ENCODE peak calls at places on chromosomes 4 and X, in five cellular contexts. One of them, this sample, is unnamed.

GRCh38 chr4:123114915-123115756 is 192.7 kb upstream of the NUDT6 start:
- DNase-seq in GM23338: peak; percentile 45
- DNase-seq in GM23248: no peak
- DNase-seq in HCT116: no peak
- DNase-seq in MM.1S: no peak
- DNase-seq in this sample: no peak

GRCh38 chr4:156295676-156296075 is 342.0 kb upstream of the CTSO start:
- DNase-seq in GM23338: no peak
- DNase-seq in GM23248: peak; percentile 41
- DNase-seq in HCT116: no peak
- DNase-seq in MM.1S: no peak
- DNase-seq in this sample: no peak

GRCh38 chr4:89216866-89217265 is 90.7 kb downstream of the GPRIN3 start:
- DNase-seq in GM23338: no peak
- DNase-seq in GM23248: no peak
- DNase-seq in HCT116: no peak
- DNase-seq in MM.1S: no peak
- DNase-seq in this sample: no peak

GRCh38 chr4:122663814-122664610 is 43.1 kb upstream of the IL21 start:
- DNase-seq in GM23338: no peak
- DNase-seq in GM23248: peak; percentile 69
- DNase-seq in HCT116: no peak
- DNase-seq in MM.1S: no peak
- DNase-seq in this sample: no peak

GRCh38 chr4:108611360-108611759 is 9.0 kb upstream of the RPL34 start:
- DNase-seq in GM23338: no peak
- DNase-seq in GM23248: peak; percentile 60
- DNase-seq in HCT116: no peak
- DNase-seq in MM.1S: no peak
- DNase-seq in this sample: peak; percentile 39

GRCh38 chr4:74365761-74366160 is 816 bp downstream of the EREG start:
- DNase-seq in GM23338: peak; percentile 54
- DNase-seq in GM23248: peak; percentile 23
- DNase-seq in HCT116: no peak
- DNase-seq in MM.1S: no peak
- DNase-seq in this sample: peak; percentile 31

GRCh38 chrX:153871946-153872878 is 13.8 kb downstream of the L1CAM start:
- DNase-seq in GM23338: no peak
- DNase-seq in GM23248: no peak
- DNase-seq in HCT116: no peak
- DNase-seq in MM.1S: no peak
- DNase-seq in this sample: no peak

GRCh38 chr4:17494258-17494657 is 17.6 kb downstream of the QDPR start:
- DNase-seq in GM23338: no peak
- DNase-seq in GM23248: peak; percentile 82
- DNase-seq in HCT116: no peak
- DNase-seq in MM.1S: no peak
- DNase-seq in this sample: peak; percentile 72

GRCh38 chr4:111113591-111113990 is 490.7 kb upstream of the PITX2 start:
- DNase-seq in GM23338: no peak
- DNase-seq in GM23248: no peak
- DNase-seq in HCT116: no peak
- DNase-seq in MM.1S: no peak
- DNase-seq in this sample: no peak

GRCh38 chr4:38804654-38805295 is at the start of gene TLR1:
- DNase-seq in GM23338: peak; percentile 27
- DNase-seq in GM23248: peak; percentile 56
- DNase-seq in HCT116: peak; percentile 18
- DNase-seq in MM.1S: peak; percentile 78
- DNase-seq in this sample: peak; percentile 46

GRCh38 chr4:70901607-70901983 is 574 bp upstream of the MOB1B start:
- DNase-seq in GM23338: no peak
- DNase-seq in GM23248: no peak
- DNase-seq in HCT116: no peak
- DNase-seq in MM.1S: peak; percentile 8
- DNase-seq in this sample: no peak

GRCh38 chr4:171646984-171647383 is 166.2 kb upstream of the GALNTL6 start:
- DNase-seq in GM23338: no peak
- DNase-seq in GM23248: no peak
- DNase-seq in HCT116: no peak
- DNase-seq in MM.1S: no peak
- DNase-seq in this sample: no peak

GRCh38 chr4:171639540-171639939 is 173.7 kb upstream of the GALNTL6 start:
- DNase-seq in GM23338: no peak
- DNase-seq in GM23248: no peak
- DNase-seq in HCT116: no peak
- DNase-seq in MM.1S: peak; percentile 75
- DNase-seq in this sample: no peak

GRCh38 chr4:171648926-171649325 is 164.3 kb upstream of the GALNTL6 start:
- DNase-seq in GM23338: peak; percentile 10
- DNase-seq in GM23248: no peak
- DNase-seq in HCT116: no peak
- DNase-seq in MM.1S: no peak
- DNase-seq in this sample: no peak

GRCh38 chr4:171650543-171650942 is 162.7 kb upstream of the GALNTL6 start:
- DNase-seq in GM23338: peak; percentile 38
- DNase-seq in GM23248: no peak
- DNase-seq in HCT116: no peak
- DNase-seq in MM.1S: no peak
- DNase-seq in this sample: no peak

DNA sequence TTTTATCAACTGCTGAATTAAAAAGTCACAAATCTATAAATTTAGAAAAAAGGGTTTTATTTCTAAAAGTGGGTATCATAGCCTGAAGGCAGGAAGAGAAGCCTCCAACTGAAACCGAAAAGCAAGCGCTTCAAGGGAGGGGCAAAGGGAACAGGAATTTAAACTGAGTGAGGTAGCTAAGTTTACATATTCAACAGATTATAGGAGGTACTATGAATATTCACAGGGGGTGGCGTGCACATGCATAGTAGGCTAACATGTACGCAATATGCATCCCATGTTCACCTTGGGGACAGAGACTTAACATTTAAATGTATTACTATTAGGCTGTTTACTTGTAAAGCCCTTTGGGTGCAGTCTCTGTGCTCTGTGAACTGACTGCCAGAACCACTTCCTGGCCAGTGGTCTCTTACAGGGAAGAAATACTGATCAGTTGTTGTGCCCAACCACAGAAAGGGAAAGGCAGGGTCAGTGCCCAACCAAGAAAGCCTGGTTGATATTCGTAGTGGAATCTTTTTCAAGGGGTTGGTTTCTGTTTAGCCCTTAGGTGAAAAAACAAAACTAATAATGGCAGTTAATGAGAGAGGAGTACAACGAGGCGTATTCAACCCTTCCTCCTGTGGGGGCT is 168.7 kb upstream of the GALNTL6 start:
- DNase-seq in GM23338: peak; percentile 51
- DNase-seq in GM23248: no peak
- DNase-seq in HCT116: no peak
- DNase-seq in MM.1S: peak; percentile 86
- DNase-seq in this sample: no peak
- TF ChIP-seq EZH2phosphoT487 in GM23338: no peak
- TF ChIP-seq EZH2phosphoT487 in GM23248: no peak
- TF ChIP-seq EZH2phosphoT487 in HCT116: no peak
- TF ChIP-seq EZH2phosphoT487 in MM.1S: peak; percentile 71
- TF ChIP-seq EZH2phosphoT487 in this sample: no peak

DNA sequence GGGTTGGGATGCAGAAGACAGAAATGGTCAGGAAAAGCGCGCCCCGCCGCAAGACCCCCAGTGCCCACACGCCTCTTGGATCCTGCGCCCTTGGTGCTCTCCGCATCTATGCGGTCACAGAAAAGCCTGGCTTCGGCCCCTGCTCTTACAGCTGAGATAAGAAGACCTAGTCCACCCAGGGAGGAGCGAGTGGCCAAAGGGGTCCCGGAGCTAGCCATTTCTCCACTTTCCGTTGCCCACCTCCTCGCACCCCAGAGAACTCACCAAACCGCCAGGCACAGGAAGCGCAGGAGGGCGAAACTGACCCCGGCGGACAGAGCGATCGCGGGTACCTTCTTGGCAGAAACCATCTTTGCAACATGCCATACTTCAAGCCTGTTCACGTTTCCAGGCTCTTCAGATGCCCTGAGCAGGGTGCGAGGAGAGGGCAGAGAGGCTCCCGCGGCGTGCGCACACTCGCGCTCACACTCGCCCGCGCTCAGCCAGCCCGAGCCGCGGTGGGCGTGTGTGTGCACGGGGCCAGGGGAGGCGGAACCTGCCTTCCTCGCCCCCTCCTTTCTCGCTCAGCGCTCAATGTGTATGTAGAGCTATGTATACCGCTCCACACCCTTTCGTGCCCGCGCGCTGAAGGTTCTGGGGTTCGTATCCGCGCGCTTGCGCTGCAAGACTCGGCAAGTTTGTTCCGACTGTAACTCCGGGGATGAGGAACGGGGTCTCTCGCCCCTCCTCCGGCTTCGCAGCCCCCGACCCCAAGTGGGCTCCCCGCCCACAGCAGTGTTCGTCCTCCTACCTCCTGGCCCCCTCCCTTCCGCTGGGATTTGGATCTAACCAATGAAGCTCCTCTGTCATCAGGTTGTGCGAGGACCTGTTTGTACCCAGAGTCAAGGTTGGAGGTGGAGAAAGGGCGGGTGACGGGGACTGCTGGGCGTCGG is at the start of gene GABRA4:
- DNase-seq in GM23338: peak; percentile 67
- DNase-seq in GM23248: peak; percentile 0
- DNase-seq in HCT116: no peak
- DNase-seq in MM.1S: no peak
- DNase-seq in this sample: peak; percentile 26
- TF ChIP-seq EZH2 in GM23338: peak; percentile 62
- TF ChIP-seq EZH2 in GM23248: no peak
- TF ChIP-seq EZH2 in HCT116: no peak
- TF ChIP-seq EZH2 in MM.1S: no peak
- TF ChIP-seq EZH2 in this sample: peak; percentile 77

GRCh38 chr4:136412708-136413107 is 1119.6 kb downstream of the PCDH18 start:
- DNase-seq in GM23338: no peak
- DNase-seq in GM23248: no peak
- DNase-seq in HCT116: no peak
- DNase-seq in MM.1S: no peak
- DNase-seq in this sample: no peak
- TF ChIP-seq EZH2phosphoT487 in GM23338: no peak
- TF ChIP-seq EZH2phosphoT487 in GM23248: no peak
- TF ChIP-seq EZH2phosphoT487 in HCT116: no peak
- TF ChIP-seq EZH2phosphoT487 in MM.1S: no peak
- TF ChIP-seq EZH2phosphoT487 in this sample: no peak

GRCh38 chrX:140510895-140511295 is 6.0 kb upstream of the SOX3 start:
- DNase-seq in GM23338: peak; percentile 39
- DNase-seq in GM23248: no peak
- DNase-seq in HCT116: no peak
- DNase-seq in MM.1S: no peak
- DNase-seq in this sample: no peak
- TF ChIP-seq EZH2 in GM23338: peak; percentile 17
- TF ChIP-seq EZH2 in GM23248: no peak
- TF ChIP-seq EZH2 in HCT116: no peak
- TF ChIP-seq EZH2 in MM.1S: no peak
- TF ChIP-seq EZH2 in this sample: no peak

DNA sequence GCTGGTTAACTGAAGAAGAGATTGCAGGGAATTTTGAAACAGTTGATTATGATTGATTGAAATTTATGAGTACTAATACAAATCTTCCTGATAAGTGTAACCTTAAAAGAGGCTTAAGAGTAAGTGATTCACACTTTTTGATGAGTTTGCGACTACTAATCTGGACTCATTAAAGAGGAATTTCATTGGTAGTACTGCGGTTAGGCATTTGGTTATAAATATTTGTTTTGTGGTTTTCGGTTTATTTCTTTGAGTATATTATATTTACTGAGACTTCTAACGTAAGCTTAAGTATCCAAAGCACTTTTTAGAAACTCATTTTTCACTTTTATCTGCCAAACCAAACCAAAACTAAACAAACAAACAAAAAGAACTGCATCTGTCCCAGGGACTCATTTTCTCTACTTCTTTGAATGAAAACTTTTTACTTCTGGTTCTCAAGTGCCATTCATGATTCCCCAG is 20.7 kb downstream of the SLIT2 start:
- DNase-seq in GM23338: no peak
- DNase-seq in GM23248: peak; percentile 62
- DNase-seq in HCT116: no peak
- DNase-seq in MM.1S: no peak
- DNase-seq in this sample: no peak
- TF ChIP-seq EZH2phosphoT487 in GM23338: no peak
- TF ChIP-seq EZH2phosphoT487 in GM23248: peak; percentile 75
- TF ChIP-seq EZH2phosphoT487 in HCT116: no peak
- TF ChIP-seq EZH2phosphoT487 in MM.1S: no peak
- TF ChIP-seq EZH2phosphoT487 in this sample: no peak

DNA sequence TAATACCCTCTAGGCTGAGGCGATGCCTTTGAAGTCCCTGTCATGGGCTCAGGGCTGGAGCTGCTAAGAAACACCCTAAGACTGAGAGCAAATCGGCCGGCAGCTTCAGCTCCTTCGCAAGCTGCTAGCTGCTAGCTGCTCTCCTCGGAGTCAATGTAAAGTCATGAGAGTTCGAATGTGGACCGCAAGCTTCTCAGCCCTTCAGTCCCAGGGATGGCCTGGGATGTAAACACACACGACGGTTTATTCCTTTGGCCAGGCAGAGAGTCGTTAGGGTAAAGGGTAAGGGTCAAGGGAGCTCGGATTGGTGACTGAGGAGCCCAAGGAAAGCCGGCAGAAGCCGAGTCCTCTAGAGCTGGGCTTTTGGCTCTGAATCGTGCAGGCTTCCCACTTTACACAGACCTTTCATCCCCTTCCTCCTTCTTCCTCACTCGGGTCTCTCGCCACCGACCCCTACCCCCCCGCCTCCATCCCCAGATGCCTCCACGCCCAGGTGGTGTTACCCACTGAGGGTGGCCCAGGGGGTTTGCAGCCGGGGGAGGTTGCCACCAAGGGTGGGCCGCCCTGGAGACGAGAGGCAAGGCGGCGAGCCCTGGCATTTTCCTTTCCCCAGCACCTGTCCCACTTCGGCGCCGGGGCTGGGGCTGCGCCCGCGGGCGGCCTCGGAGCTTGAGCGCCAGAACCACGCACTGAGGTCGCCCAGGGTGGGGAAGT is 3.1 kb upstream of the BCORL1 start:
- DNase-seq in GM23338: no peak
- DNase-seq in GM23248: peak; percentile 30
- DNase-seq in HCT116: no peak
- DNase-seq in MM.1S: no peak
- DNase-seq in this sample: no peak
- TF ChIP-seq EZH2 in GM23338: peak; percentile 74
- TF ChIP-seq EZH2 in GM23248: no peak
- TF ChIP-seq EZH2 in HCT116: no peak
- TF ChIP-seq EZH2 in MM.1S: no peak
- TF ChIP-seq EZH2 in this sample: no peak

This sample was measured in hepatocyte.